ENCODE peak calls at places on chromosomes 12 and 14, in four cellular contexts. U, H, F and P are unnamed samples.

GRCh38 chr12:110582286-110583136 is 607 bp downstream of the PPTC7 start:
- DNase-seq in H (peak; percentile 73), F (peak; percentile 34), U (peak; percentile 69), P (peak; percentile 80)

GRCh38 chr14:93927746-93928145 is 602 bp downstream of the FAM181A start:
- DNase-seq in H (no peak), U (no peak), F (no peak), P (no peak)

GRCh38 chr12:57085999-57086950 is 2.6 kb upstream of the NAB2 start:
- DNase-seq in F (peak; percentile 61), U (peak; percentile 56), H (peak; percentile 86), P (peak; percentile 83)

GRCh38 chr12:78622529-78623221 is 241.9 kb upstream of the SYT1 start:
- DNase-seq in H (no peak), U (no peak), F (no peak), P (no peak)

GRCh38 chr12:72057330-72057911 is 118.8 kb downstream of the TPH2 start:
- DNase-seq in U (no peak), H (no peak), F (peak; percentile 89), P (no peak)

GRCh38 chr12:47082283-47082962 is 2.7 kb upstream of the AMIGO2 start:
- DNase-seq in F (no peak), H (no peak), U (no peak), P (no peak)

GRCh38 chr12:49777800-49778748 is 36.7 kb downstream of the TMBIM6 start:
- DNase-seq in H (peak; percentile 57), F (peak; percentile 15), U (peak; percentile 76), P (peak; percentile 56)

GRCh38 chr12:117151195-117152031 is 38.9 kb downstream of the FBXO21 start:
- DNase-seq in H (peak; percentile 62), U (peak; percentile 30), F (no peak), P (peak; percentile 70)

GRCh38 chr12:116037941-116038837 is 239.3 kb downstream of the MED13L start:
- DNase-seq in F (no peak), H (no peak), U (no peak), P (peak; percentile 34)

GRCh38 chr12:109309441-109310246 is 560 bp upstream of the FOXN4 start:
- DNase-seq in U (no peak), F (no peak), H (peak; percentile 16), P (peak; percentile 45)

GRCh38 chr14:104895207-104895785 is 29.4 kb upstream of the PLD4 start:
- DNase-seq in H (no peak), U (no peak), F (no peak), P (no peak)

GRCh38 chr12:90323217-90323616 is 614.6 kb upstream of the ATP2B1 start:
- DNase-seq in F (no peak), H (no peak), U (no peak), P (no peak)

GRCh38 chr14:81450100-81450531 is 50.0 kb upstream of the STON2 start:
- DNase-seq in F (no peak), U (no peak), H (peak; percentile 27), P (peak; percentile 44)

GRCh38 chr12:70883855-70884254 is 36.7 kb downstream of the PTPRR start:
- DNase-seq in H (peak; percentile 2), U (no peak), F (no peak), P (no peak)

GRCh38 chr14:93757185-93757584 is 31.1 kb downstream of the PRIMA1 start:
- DNase-seq in H (no peak), F (no peak), U (no peak), P (no peak)

GRCh38 chr14:63563370-63564026 is 20.3 kb upstream of the PPP2R5E start:
- DNase-seq in H (peak; percentile 67), F (no peak), U (no peak), P (peak; percentile 65)

GRCh38 chr12:63809566-63809965 is 29.9 kb downstream of the RXYLT1 start:
- DNase-seq in F (no peak), H (no peak), U (no peak), P (no peak)

GRCh38 chr14:74963178-74963704 is 7.8 kb upstream of the PGF start:
- DNase-seq in F (no peak), H (no peak), U (no peak), P (no peak)

GRCh38 chr12:111091036-111091435 is 170.7 kb upstream of the MYL2 start:
- DNase-seq in U (no peak), F (no peak), H (no peak), P (no peak)

GRCh38 chr14:49549881-49550280 is 36.3 kb downstream of the RPS29 start:
- DNase-seq in H (peak; percentile 22), U (no peak), F (no peak), P (peak; percentile 7)

GRCh38 chr14:52304248-52304904 is 9.7 kb upstream of the PTGER2 start:
- DNase-seq in U (no peak), F (no peak), H (no peak), P (peak; percentile 40)

GRCh38 chr14:99249389-99249788 is 22.6 kb downstream of the BCL11B start:
- DNase-seq in U (no peak), F (no peak), H (no peak), P (no peak)

GRCh38 chr14:64639340-64639821 is 64.8 kb upstream of the PLEKHG3 start:
- DNase-seq in H (no peak), U (no peak), F (no peak), P (no peak)

GRCh38 chr12:27593266-27593665 is 69.3 kb downstream of the PPFIBP1 start:
- DNase-seq in H (no peak), U (no peak), F (no peak), P (no peak)